ENCODE peak calls at places on chromosomes 11 and 22, in eight cellular contexts. Z is NCI-H2171 treated with DMSO at 0.1 percent for 48 hours, S is fibroblast of pulmonary artery, K is type B pancreatic cell, B is NCI-H345, D is MG63, T is T-helper 9 cell, H is GM23338. G is an unnamed sample.

GRCh38 chr11:68128682-68129327 is 7.6 kb upstream of the CHKA start:
- DNase-seq in B (no peak), Z (no peak), K (no peak), S (peak; percentile 86), D (peak; percentile 61), H (peak; percentile 75), T (no peak), G (no peak)

GRCh38 chr11:61277186-61277972 is 17.7 kb downstream of the VWCE start:
- DNase-seq in S (no peak), T (no peak), Z (no peak), K (no peak), D (no peak), B (no peak), H (no peak), G (no peak)

GRCh38 chr11:15199693-15200092 is 85.0 kb downstream of the INSC start:
- DNase-seq in Z (no peak), H (no peak), T (no peak), B (peak; percentile 14), K (no peak), S (no peak), D (peak; percentile 94), G (no peak)

GRCh38 chr11:9787981-9788521 is 124.2 kb downstream of the SWAP70 start:
- DNase-seq in T (no peak), H (no peak), B (no peak), D (peak; percentile 95), S (peak; percentile 77), K (no peak), Z (no peak), G (no peak)

GRCh38 chr11:87038235-87038960 is 664 bp downstream of the TMEM135 start:
- DNase-seq in K (no peak), S (no peak), T (no peak), D (no peak), H (no peak), Z (no peak), B (peak; percentile 11), G (no peak)

GRCh38 chr22:17924076-17924475 is 100.3 kb downstream of the MICAL3 start:
- DNase-seq in H (no peak), T (no peak), K (no peak), B (no peak), S (no peak), D (no peak), Z (no peak), G (no peak)

GRCh38 chr11:113148076-113148475 is 166.3 kb upstream of the TTC12 start:
- DNase-seq in Z (no peak), S (no peak), T (no peak), K (no peak), H (no peak), B (no peak), D (no peak), G (no peak)

GRCh38 chr11:109033627-109034340 is 368.9 kb downstream of the DDX10 start:
- DNase-seq in H (no peak), K (no peak), T (no peak), S (peak; percentile 98), B (no peak), Z (no peak), D (peak; percentile 47), G (peak; percentile 17)

GRCh38 chr22:39236321-39237275 is 8.2 kb downstream of the PDGFB start:
- DNase-seq in K (no peak), D (no peak), Z (peak; percentile 93), H (no peak), S (no peak), T (peak; percentile 38), B (peak; percentile 83), G (no peak)

GRCh38 chr22:35484651-35485372 is 55.8 kb upstream of the RASD2 start:
- DNase-seq in D (no peak), H (no peak), Z (no peak), K (no peak), B (no peak), T (no peak), S (peak; percentile 21), G (no peak)